ENCODE peak calls at places on chromosomes 12 and 14, in five cellular contexts. Q is IMR-90, I is nephron progenitor cell, X is fibroblast of the aortic adventitia, B is PC-9. U is an unnamed sample.

GRCh38 chr12:112046003-112046402 is 32.8 kb downstream of the ERP29 start:
- DNase-seq in Q (peak), I (no peak), X (no peak), B (no peak), U (no peak)

GRCh38 chr12:128810182-128811127 is 13.3 kb downstream of the SLC15A4 start:
- DNase-seq in Q (no peak), I (no peak), X (peak), B (no peak), U (no peak)

GRCh38 chr12:54300732-54301427 is at the start of gene NFE2:
- DNase-seq in Q (peak), I (peak), X (peak), B (peak), U (peak)

GRCh38 chr12:90940872-90941499 is 14.0 kb downstream of the CCER1 start:
- DNase-seq in Q (peak), I (no peak), X (peak), B (no peak), U (no peak)

GRCh38 chr12:76284816-76285750 is 63.1 kb downstream of the BBS10 start:
- DNase-seq in Q (peak), I (no peak), X (peak), B (peak), U (peak)

GRCh38 chr12:107356266-107356936 is 263.1 kb upstream of the CRY1 start:
- DNase-seq in Q (peak), I (no peak), X (peak), B (no peak), U (no peak)

GRCh38 chr14:103334644-103335603 is 887 bp downstream of the EIF5 start:
- DNase-seq in Q (peak), I (peak), X (peak), B (peak), U (peak)

GRCh38 chr12:55037349-55037748 is 17.6 kb downstream of the NEUROD4 start:
- DNase-seq in Q (no peak), I (no peak), X (no peak), B (no peak), U (no peak)

GRCh38 chr12:116426391-116427136 is 132.6 kb upstream of the MAP1LC3B2 start:
- DNase-seq in Q (peak), I (peak), X (peak), B (peak), U (peak)

GRCh38 chr12:52942056-52942913 is 6.6 kb upstream of the KRT18 start:
- DNase-seq in Q (peak), I (no peak), X (no peak), B (no peak), U (no peak)

GRCh38 chr14:22819191-22819988 is 4.2 kb upstream of the SLC7A7 start:
- DNase-seq in Q (peak), I (peak), X (peak), B (peak), U (peak)

GRCh38 chr12:54360717-54361456 is 3.4 kb downstream of the GPR84 start:
- DNase-seq in Q (peak), I (peak), X (peak), B (peak), U (peak)

GRCh38 chr12:107320929-107321618 is 227.7 kb upstream of the CRY1 start:
- DNase-seq in Q (peak), I (peak), X (peak), B (peak), U (no peak)

GRCh38 chr12:54292083-54292930 is 8.5 kb downstream of the NFE2 start:
- DNase-seq in Q (no peak), I (no peak), X (no peak), B (no peak), U (no peak)

GRCh38 chr12:39505025-39505424 is 62.1 kb upstream of the KIF21A start:
- DNase-seq in Q (no peak), I (no peak), X (no peak), B (peak), U (peak)

GRCh38 chr12:39502657-39503056 is 59.7 kb upstream of the KIF21A start:
- DNase-seq in Q (no peak), I (no peak), X (no peak), B (no peak), U (no peak)

GRCh38 chr12:39499296-39499695 is 56.4 kb upstream of the KIF21A start:
- DNase-seq in Q (no peak), I (no peak), X (peak), B (no peak), U (no peak)

GRCh38 chr12:39505562-39505961 is 62.6 kb upstream of the KIF21A start:
- DNase-seq in Q (no peak), I (no peak), X (no peak), B (no peak), U (no peak)

GRCh38 chr12:39503445-39503844 is 60.5 kb upstream of the KIF21A start:
- DNase-seq in Q (no peak), I (no peak), X (peak), B (no peak), U (no peak)
- TF ChIP-seq CTCF in Q (no peak), I (no peak), X (peak), B (peak), U (no peak)

GRCh38 chr12:113500662-113501435 is 29.2 kb upstream of the LHX5 start:
- DNase-seq in Q (no peak), I (no peak), X (no peak), B (no peak), U (no peak)

GRCh38 chr12:113506867-113507266 is 35.2 kb upstream of the LHX5 start:
- DNase-seq in Q (no peak), I (no peak), X (no peak), B (no peak), U (no peak)

GRCh38 chr12:113505941-113506340 is 34.3 kb upstream of the LHX5 start:
- DNase-seq in Q (no peak), I (no peak), X (no peak), B (no peak), U (no peak)

DNA sequence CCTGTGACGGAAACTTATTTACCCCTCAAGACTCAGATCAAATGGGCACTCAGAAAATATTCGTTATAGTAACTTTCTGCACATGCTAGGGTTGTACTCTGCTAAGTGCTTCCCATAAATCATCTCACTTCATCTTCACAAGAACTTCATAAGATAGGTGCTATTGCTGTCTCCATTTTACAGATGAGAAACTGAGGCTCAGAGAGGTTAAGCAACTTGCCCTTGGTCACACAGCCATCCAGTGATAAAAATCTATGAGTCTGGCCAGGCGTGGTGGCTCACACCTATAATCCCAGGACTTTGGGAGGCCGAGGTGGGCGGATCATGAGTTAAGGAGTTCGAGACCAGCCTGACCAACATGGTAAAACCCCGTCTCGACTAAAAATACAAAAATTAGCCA is 33.2 kb upstream of the LHX5 start:
- DNase-seq in Q (no peak), I (no peak), X (no peak), B (no peak), U (no peak)
- TF ChIP-seq CTCF in Q (no peak), I (no peak), X (no peak), B (no peak), U (no peak)

GRCh38 chr14:77026166-77026929 is 2.2 kb downstream of the IRF2BPL start:
- DNase-seq in Q (peak), I (no peak), X (peak), B (peak), U (no peak)

GRCh38 chr14:77026930-77027537 is 1.5 kb downstream of the IRF2BPL start:
- DNase-seq in Q (peak), I (peak), X (peak), B (peak), U (peak)

GRCh38 chr14:77025744-77026165 is 2.8 kb downstream of the IRF2BPL start:
- DNase-seq in Q (no peak), I (peak), X (no peak), B (no peak), U (no peak)

GRCh38 chr14:77028384-77029246 is at the start of gene IRF2BPL:
- DNase-seq in Q (peak), I (peak), X (peak), B (peak), U (peak)

DNA sequence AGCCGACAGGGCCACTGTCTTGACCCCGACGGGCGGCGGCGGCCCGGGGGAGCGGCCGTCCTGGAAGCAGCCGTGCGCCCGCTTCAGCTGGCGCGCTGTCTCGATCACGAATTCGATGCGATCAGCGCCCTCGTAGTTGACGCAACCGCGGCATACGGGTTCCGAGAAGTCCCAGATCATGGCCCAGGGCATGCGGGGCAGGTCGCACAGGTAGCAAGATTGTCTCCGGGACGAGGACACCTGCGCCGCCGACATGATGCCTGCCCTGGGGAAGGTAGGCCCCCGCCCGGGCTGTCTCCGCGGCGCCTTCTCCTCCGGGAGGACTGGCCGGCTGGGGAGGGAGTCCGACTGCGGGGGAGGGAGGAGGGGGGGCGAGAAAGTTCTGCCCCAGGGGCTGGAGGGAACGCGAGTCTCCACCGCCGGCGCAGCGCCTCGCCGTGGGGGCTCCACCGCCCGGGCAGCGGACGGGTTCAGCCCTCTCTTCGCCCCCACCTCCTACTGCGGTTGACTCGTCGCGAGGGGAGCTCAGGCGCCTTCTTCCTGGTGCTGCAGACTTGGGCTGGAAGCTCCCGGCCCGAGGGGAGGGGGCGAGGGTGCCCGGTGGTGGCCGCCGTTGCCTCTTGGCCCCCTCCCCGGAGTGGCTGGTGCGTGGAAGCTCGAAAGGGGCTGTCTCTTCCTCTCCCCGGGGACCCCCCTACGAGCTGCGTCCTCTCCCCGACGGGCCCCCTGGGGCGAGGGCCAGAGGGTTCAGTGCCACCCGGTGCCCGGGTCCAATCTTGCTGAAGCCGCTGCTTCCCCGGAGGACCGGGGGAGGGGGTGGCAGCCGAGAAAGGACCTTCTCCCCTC is 747 bp downstream of the IRF2BPL start:
- DNase-seq in Q (peak), I (peak), X (peak), B (peak), U (peak)
- TF ChIP-seq CTCF in Q (peak), I (no peak), X (peak), B (peak), U (no peak)

DNA sequence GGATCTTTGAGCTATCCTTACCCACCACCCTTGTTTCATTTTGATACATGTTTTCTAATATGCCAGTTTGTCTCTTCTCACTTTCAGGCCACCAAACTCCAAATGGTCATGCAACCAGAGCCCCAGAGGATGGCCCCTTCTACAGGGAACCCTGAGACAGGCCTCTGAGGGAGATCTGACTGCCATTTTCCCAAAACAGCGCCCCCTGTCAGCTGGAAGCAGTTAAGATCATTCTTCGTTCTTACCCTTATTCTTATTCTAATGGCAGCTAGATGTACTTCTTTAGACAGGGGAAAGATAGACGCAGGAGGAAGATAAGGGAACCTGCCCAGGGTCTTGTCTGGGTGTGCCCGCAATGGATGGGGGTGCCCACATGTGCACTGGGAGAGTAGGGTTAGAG is 38.4 kb downstream of the C12orf56 start:
- DNase-seq in Q (no peak), I (no peak), X (no peak), B (no peak), U (no peak)
- TF ChIP-seq CTCF in Q (no peak), I (no peak), X (no peak), B (no peak), U (no peak)

DNA sequence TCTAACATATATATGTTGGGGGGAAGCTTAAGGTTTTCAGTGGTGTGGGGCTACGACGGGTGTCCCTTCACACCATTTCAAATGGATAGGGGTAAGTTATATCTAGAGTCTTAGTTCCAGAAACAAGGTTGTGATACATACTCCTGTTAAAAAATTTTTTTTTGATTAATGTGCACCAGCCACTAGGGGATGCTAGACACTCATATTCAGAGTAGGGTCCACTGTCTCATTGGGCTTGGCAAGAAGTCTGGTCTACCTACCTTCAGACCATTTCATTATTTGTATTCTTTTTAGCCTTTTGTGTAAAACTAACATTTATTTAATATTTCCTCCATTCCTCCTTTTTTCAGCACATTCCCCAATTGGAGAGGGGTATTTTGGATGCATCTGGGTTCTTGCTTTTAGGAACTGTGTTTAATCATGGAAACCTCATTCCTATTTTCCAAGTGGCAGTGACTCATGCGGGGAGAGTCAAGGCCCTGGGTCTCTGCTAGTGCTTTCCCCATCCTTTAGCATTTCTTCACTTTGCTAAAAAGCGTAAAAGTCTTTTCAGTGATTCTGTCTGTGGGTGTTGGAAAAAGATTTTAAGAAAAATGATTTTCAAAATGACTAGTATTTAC is 33.4 kb downstream of the ANO4 start:
- DNase-seq in Q (peak), I (peak), X (peak), B (no peak), U (peak)
- TF ChIP-seq CTCF in Q (peak), I (peak), X (peak), B (peak), U (peak)

GRCh38 chr14:105481886-105482454 is 4.7 kb upstream of the CRIP1 start:
- DNase-seq in Q (peak), I (peak), X (peak), B (peak), U (peak)
- TF ChIP-seq CTCF in Q (peak), I (no peak), X (no peak), B (no peak), U (no peak)

U was measured in Calu3.